ENCODE peak calls at places on chromosomes 1 and 21, in four cellular contexts. F is WTC11, V is GM12878, I is HepG2. X is an unnamed sample.

GRCh38 chr1:43853161-43853921 is 80.3 kb upstream of the ARTN start:
- DNase-seq in F (no peak), V (peak; percentile 87), I (no peak), X (no peak)

GRCh38 chr1:229248821-229249817 is 21.8 kb upstream of the RAB4A start:
- DNase-seq in F (no peak), V (no peak), I (no peak), X (no peak)

GRCh38 chr1:7899741-7900140 is 40.9 kb downstream of the TNFRSF9 start:
- DNase-seq in F (no peak), V (no peak), I (no peak), X (no peak)

GRCh38 chr1:232291681-232292080 is 338.3 kb downstream of the SIPA1L2 start:
- DNase-seq in F (no peak), V (no peak), I (no peak), X (no peak)

GRCh38 chr1:48608882-48609281 is 136.9 kb upstream of the SPATA6 start:
- DNase-seq in F (no peak), V (no peak), I (no peak), X (no peak)

GRCh38 chr1:2073382-2074230 is 23.4 kb downstream of the PRKCZ start:
- DNase-seq in F (no peak), V (no peak), I (no peak), X (peak; percentile 25)

GRCh38 chr1:55194851-55195250 is 20.3 kb downstream of the USP24 start:
- DNase-seq in F (no peak), V (no peak), I (no peak), X (no peak)

GRCh38 chr1:241475688-241476087 is 43.9 kb downstream of the FH start:
- DNase-seq in F (no peak), V (no peak), I (no peak), X (no peak)

GRCh38 chr1:165288301-165289120 is 68.0 kb downstream of the LMX1A start:
- DNase-seq in F (no peak), V (no peak), I (no peak), X (no peak)

GRCh38 chr1:21338568-21339401 is 48.5 kb upstream of the ECE1 start:
- DNase-seq in F (no peak), V (no peak), I (peak; percentile 91), X (no peak)

GRCh38 chr1:160205242-160205973 is at the start of gene PEA15:
- DNase-seq in F (peak; percentile 81), V (no peak), I (no peak), X (peak; percentile 93)

GRCh38 chr1:47932744-47933143 is 64.4 kb downstream of the TRABD2B start:
- DNase-seq in F (no peak), V (no peak), I (no peak), X (no peak)

GRCh38 chr1:223211323-223211985 is 68.4 kb upstream of the TLR5 start:
- DNase-seq in F (no peak), V (no peak), I (no peak), X (no peak)

GRCh38 chr21:15124731-15125130 is 59.9 kb upstream of the NRIP1 start:
- DNase-seq in F (no peak), V (no peak), I (no peak), X (no peak)

GRCh38 chr21:36994501-36995189 is 11.9 kb upstream of the RIPPLY3 start:
- DNase-seq in F (peak; percentile 71), V (no peak), I (no peak), X (no peak)

DNA sequence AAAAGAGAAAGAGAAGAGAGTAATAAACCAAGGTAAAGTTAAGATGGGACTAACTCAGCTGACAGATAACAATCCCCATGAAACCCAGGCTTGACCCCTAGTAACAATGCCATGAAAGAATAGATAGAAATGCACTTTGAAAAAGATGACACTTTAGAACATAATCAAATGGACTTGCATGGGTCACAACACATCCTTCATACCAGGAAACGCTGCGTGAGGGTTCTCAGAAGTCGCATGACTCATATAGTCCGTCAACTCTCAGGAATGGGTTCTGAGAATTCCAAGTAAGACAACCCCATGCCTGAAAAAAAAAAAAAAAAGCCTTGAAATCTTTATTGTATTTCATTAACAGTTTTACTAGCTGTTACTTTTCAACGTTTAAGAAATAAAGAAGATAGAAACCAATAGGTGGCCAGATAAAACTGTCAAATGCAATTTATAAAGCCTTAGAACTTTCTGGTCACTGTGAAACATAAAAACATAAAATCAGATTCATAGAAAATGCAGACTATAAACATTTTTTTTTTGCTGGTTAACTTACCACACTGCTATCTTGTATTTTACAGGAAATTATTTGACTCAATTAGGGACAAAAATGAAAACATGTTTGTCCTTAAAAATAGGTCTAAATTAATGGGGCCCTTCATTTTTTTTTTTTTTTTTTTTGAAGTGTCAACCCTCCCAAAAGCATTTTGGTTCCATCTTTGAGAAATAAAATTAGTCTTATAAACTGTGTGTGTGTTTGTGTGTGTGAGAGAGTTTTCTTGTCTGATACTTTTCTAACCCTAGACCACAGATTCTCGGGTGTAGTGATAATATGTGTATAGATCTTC is 202.1 kb downstream of the NCAM2 start:
- DNase-seq in F (no peak), V (no peak), I (no peak), X (peak; percentile 50)
- TF ChIP-seq CBFB in F (no peak), V (no peak), I (no peak), X (no peak)

DNA sequence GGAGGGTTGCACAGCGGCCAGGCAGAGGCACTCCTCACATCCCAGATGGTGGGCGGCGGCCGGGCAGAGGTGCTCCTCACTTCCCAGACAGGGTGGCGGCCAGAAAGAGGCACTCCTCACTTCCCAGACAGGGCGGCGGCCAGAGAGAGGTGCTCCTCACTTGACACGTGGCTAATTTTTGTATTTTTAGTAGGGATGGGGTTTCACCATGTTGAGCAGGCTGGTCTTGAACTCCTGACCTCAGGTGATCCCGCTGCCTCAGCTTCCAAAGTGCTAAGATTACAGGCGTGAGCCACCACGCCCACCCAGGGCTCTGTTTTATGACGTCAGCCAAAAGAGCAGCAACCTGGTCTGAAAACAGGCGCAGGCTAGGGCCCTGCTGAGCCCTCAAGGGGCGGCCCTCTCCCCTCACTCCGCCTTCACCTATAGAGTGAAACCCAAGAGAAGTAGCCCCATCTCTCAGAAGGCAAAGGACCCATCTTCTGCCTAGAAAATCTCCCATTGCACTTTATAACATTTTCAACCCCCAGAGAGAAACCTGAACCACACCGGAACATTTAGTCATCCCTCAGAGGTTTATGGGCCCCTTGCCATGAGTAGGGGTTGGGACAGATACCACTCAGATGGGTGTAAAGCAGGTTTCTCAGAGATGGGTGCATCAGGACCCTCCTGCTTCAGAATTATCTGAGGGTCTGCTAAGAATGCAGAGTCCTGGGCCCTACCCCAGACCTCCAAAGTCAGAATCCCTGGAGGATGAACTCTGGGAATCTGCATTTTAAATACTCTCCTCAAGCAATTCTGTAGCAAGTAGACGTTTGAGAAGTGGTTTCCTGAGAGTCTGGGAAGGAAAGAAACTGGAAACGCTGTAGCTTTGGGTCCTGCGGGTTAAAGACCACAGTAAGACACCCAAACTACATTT is 40.8 kb downstream of the CDK18 start:
- DNase-seq in F (no peak), V (no peak), I (no peak), X (peak; percentile 69)
- TF ChIP-seq CBFB in F (no peak), V (no peak), I (no peak), X (no peak)

GRCh38 chr1:154434346-154435075 is 29.4 kb downstream of the IL6R start:
- DNase-seq in F (no peak), V (no peak), I (no peak), X (no peak)
- TF ChIP-seq CBFB in F (no peak), V (no peak), I (no peak), X (peak; percentile 29)

GRCh38 chr1:203607169-203607873 is 19.3 kb upstream of the ATP2B4 start:
- DNase-seq in F (no peak), V (no peak), I (no peak), X (peak; percentile 46)
- TF ChIP-seq CBFB in F (no peak), V (no peak), I (no peak), X (no peak)

DNA sequence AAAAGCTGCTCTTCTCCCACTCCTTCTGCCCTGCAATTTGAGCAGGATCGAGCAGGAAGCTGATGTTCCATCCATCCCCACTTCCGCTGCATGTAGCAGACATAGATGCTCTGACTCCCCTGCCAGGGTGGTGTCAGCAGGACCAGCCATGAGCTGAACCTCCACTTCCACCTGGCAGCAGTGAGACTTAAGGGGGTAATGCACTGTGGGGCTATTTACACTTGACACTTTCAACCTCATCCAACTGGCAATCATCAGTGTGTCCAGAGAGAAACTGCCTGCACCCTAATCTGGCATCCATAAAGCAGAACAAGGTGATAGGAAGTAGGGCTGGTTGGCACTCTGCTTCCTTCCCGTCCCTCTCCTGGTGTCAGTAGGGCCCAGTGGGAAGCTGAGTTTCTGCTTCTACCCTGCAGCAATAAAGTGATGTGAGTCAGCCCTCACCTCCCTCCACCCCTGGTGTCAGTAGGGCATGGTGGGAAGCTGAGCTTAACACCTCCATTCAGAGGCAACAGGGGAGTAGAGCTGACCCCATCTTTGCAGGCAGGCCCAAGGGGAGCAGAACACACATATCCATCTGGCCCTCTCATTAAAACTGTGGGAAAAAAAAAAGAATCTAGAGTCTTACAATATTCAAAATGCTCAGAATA is 272.3 kb downstream of the PTPRU start:
- DNase-seq in F (no peak), V (no peak), I (no peak), X (no peak)
- TF ChIP-seq CBFB in F (no peak), V (no peak), I (no peak), X (no peak)

GRCh38 chr1:6870571-6870970 is 85.3 kb downstream of the CAMTA1 start:
- DNase-seq in F (no peak), V (no peak), I (no peak), X (no peak)
- TF ChIP-seq CBFB in F (no peak), V (no peak), I (no peak), X (no peak)

DNA sequence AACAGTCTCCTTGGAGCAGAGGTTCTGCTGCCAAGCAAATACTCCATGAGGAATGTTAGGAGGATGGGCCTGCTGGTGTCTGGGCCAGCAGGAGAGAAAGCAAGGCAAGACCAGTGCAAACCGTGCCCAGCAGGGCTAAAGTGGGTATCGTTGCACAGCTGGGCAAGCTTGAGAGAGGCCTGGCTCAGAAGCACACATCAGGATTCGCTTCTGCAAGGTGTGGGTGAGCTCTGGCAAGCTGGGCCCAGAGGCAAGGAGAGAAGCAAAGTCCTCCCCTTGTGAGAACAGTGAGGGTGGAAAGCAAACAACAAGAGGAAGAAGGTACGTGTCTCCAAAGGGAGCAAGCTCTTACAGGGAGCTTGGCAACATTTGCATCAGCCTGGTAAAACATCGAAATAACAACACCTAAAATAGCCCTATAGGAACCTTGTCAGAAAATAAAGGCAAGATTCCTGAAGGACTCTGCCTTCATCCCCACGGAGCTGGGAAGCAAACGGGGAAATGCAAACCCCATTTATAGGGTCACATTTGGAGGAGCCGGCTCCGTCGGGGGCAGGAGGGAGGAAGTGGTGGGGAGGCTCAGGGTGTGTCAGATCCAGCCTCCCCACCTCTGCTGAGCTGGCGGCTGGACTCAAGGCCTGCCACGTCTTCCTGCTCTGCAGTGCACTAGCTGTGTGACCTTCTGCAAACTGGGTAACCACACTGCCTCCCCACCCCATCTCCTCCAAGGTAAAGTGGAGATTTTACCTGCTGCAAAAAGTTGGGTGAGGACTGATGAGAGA is 62.3 kb upstream of the HIVEP3 start:
- DNase-seq in F (no peak), V (no peak), I (no peak), X (no peak)
- TF ChIP-seq CBFB in F (no peak), V (no peak), I (no peak), X (no peak)

GRCh38 chr1:248670003-248670402 is 14.7 kb upstream of the OR2T27 start:
- DNase-seq in F (no peak), V (no peak), I (no peak), X (no peak)
- TF ChIP-seq CBFB in F (no peak), V (no peak), I (no peak), X (no peak)

X was measured in K562.